ENCODE peak calls at places on chromosomes 7 and 10, in five cellular contexts. One of them, this sample, is unnamed.

GRCh38 chr7:75876126-75876881 is 2.5 kb upstream of the RHBDD2 start:
- DNase-seq in HEK293T: no peak
- DNase-seq in K562: no peak
- DNase-seq in GM12878: no peak
- DNase-seq in HepG2: no peak
- DNase-seq in this sample: no peak

GRCh38 chr7:98852826-98853225 is 17.0 kb downstream of the TMEM130 start:
- DNase-seq in HEK293T: no peak
- DNase-seq in K562: no peak
- DNase-seq in GM12878: no peak
- DNase-seq in HepG2: no peak
- DNase-seq in this sample: peak; percentile 3

GRCh38 chr7:157991351-157991750 is 596.3 kb downstream of the PTPRN2 start:
- DNase-seq in HEK293T: no peak
- DNase-seq in K562: no peak
- DNase-seq in GM12878: no peak
- DNase-seq in HepG2: no peak
- DNase-seq in this sample: peak; percentile 75

GRCh38 chr7:123787227-123788007 is 38.6 kb upstream of the WASL start:
- DNase-seq in HEK293T: no peak
- DNase-seq in K562: no peak
- DNase-seq in GM12878: no peak
- DNase-seq in HepG2: no peak
- DNase-seq in this sample: no peak

GRCh38 chr10:58266003-58266825 is 1.5 kb downstream of the IPMK start:
- DNase-seq in HEK293T: no peak
- DNase-seq in K562: peak; percentile 21
- DNase-seq in GM12878: no peak
- DNase-seq in HepG2: peak; percentile 53
- DNase-seq in this sample: peak; percentile 11

GRCh38 chr7:105723582-105723981 is 142.3 kb upstream of the EFCAB10 start:
- DNase-seq in HEK293T: no peak
- DNase-seq in K562: no peak
- DNase-seq in GM12878: no peak
- DNase-seq in HepG2: no peak
- DNase-seq in this sample: no peak

GRCh38 chr10:120181154-120181553 is 275.9 kb upstream of the PLPP4 start:
- DNase-seq in HEK293T: no peak
- DNase-seq in K562: no peak
- DNase-seq in GM12878: no peak
- DNase-seq in HepG2: no peak
- DNase-seq in this sample: no peak

GRCh38 chr7:142482899-142483658 is 225.2 kb upstream of the PRSS58 start:
- DNase-seq in HEK293T: peak; percentile 62
- DNase-seq in K562: peak; percentile 49
- DNase-seq in GM12878: no peak
- DNase-seq in HepG2: peak; percentile 7
- DNase-seq in this sample: peak; percentile 55

GRCh38 chr10:78367751-78368150 is 334.1 kb downstream of the RPS24 start:
- DNase-seq in HEK293T: no peak
- DNase-seq in K562: no peak
- DNase-seq in GM12878: no peak
- DNase-seq in HepG2: no peak
- DNase-seq in this sample: no peak

GRCh38 chr10:72328829-72329204 is 25.9 kb downstream of the DNAJB12 start:
- DNase-seq in HEK293T: no peak
- DNase-seq in K562: no peak
- DNase-seq in GM12878: no peak
- DNase-seq in HepG2: no peak
- DNase-seq in this sample: no peak

GRCh38 chr10:72331575-72332422 is 22.9 kb downstream of the DNAJB12 start:
- DNase-seq in HEK293T: peak; percentile 68
- DNase-seq in K562: peak; percentile 26
- DNase-seq in GM12878: peak; percentile 96
- DNase-seq in HepG2: peak; percentile 91
- DNase-seq in this sample: peak; percentile 94

GRCh38 chr10:72330059-72330426 is 24.7 kb downstream of the DNAJB12 start:
- DNase-seq in HEK293T: no peak
- DNase-seq in K562: no peak
- DNase-seq in GM12878: no peak
- DNase-seq in HepG2: no peak
- DNase-seq in this sample: no peak

GRCh38 chr10:72329290-72330058 is 25.2 kb downstream of the DNAJB12 start:
- DNase-seq in HEK293T: no peak
- DNase-seq in K562: no peak
- DNase-seq in GM12878: no peak
- DNase-seq in HepG2: no peak
- DNase-seq in this sample: no peak

DNA sequence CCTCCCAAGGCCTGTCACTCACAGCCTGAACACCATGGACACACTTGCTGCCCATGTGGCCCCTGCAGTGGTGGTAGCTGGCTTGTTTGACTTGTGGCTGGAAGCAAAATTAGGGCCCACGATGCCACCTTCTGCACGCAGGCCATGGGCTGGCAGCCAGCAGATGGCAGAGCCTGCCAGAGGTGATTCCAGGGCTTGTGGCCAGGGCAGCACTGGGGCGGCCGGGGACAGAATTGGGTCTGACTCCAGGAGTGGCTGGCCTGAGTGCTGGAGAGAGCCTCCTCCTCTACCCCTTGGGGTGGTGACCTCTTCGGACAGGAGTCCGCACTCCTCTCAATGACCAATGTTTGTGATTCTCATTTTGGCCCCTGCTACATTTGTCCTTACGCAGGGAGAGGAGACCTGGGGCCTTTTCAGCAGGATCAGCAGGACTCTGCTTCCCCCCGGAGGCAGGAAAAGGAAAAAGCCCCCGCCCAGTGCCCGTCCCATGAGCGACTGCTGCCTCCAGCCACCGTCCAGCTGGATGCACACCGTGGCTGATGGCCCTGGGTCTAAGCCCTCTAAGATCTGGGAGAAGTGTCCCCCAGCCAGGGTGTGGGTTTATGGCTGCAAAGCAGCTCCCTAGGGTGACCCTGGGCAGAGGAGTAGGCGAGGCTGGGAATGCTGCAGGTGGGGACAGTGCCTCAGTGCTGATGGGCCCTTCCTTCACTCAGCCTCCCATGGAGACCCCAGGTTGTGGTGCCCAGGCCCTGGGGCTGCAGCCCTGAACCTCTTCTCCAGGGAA is 26.5 kb downstream of the DNAJB12 start:
- DNase-seq in HEK293T: peak; percentile 65
- DNase-seq in K562: peak; percentile 74
- DNase-seq in GM12878: no peak
- DNase-seq in HepG2: peak; percentile 71
- DNase-seq in this sample: peak; percentile 81
- TF ChIP-seq FOXM1 in HEK293T: no peak
- TF ChIP-seq FOXM1 in K562: no peak
- TF ChIP-seq FOXM1 in GM12878: no peak
- TF ChIP-seq FOXM1 in HepG2: no peak
- TF ChIP-seq FOXM1 in this sample: no peak

GRCh38 chr10:103742779-103743178 is 112.6 kb downstream of the SH3PXD2A start:
- DNase-seq in HEK293T: no peak
- DNase-seq in K562: no peak
- DNase-seq in GM12878: no peak
- DNase-seq in HepG2: no peak
- DNase-seq in this sample: no peak

GRCh38 chr10:103748020-103748419 is 107.4 kb downstream of the SH3PXD2A start:
- DNase-seq in HEK293T: no peak
- DNase-seq in K562: no peak
- DNase-seq in GM12878: no peak
- DNase-seq in HepG2: no peak
- DNase-seq in this sample: no peak

GRCh38 chr10:103746598-103746997 is 108.8 kb downstream of the SH3PXD2A start:
- DNase-seq in HEK293T: no peak
- DNase-seq in K562: no peak
- DNase-seq in GM12878: no peak
- DNase-seq in HepG2: no peak
- DNase-seq in this sample: no peak

GRCh38 chr10:103747193-103747865 is 108.0 kb downstream of the SH3PXD2A start:
- DNase-seq in HEK293T: no peak
- DNase-seq in K562: no peak
- DNase-seq in GM12878: no peak
- DNase-seq in HepG2: no peak
- DNase-seq in this sample: no peak

GRCh38 chr10:103745264-103746247 is 109.8 kb downstream of the SH3PXD2A start:
- DNase-seq in HEK293T: no peak
- DNase-seq in K562: no peak
- DNase-seq in GM12878: no peak
- DNase-seq in HepG2: no peak
- DNase-seq in this sample: no peak
- TF ChIP-seq FOXM1 in HEK293T: no peak
- TF ChIP-seq FOXM1 in K562: no peak
- TF ChIP-seq FOXM1 in GM12878: no peak
- TF ChIP-seq FOXM1 in HepG2: no peak
- TF ChIP-seq FOXM1 in this sample: no peak

GRCh38 chr10:73762915-73763314 is 18.7 kb downstream of the SEC24C start:
- DNase-seq in HEK293T: no peak
- DNase-seq in K562: no peak
- DNase-seq in GM12878: no peak
- DNase-seq in HepG2: no peak
- DNase-seq in this sample: no peak
- TF ChIP-seq FOXM1 in HEK293T: no peak
- TF ChIP-seq FOXM1 in K562: no peak
- TF ChIP-seq FOXM1 in GM12878: peak; percentile 55
- TF ChIP-seq FOXM1 in HepG2: no peak
- TF ChIP-seq FOXM1 in this sample: no peak

GRCh38 chr7:74023037-74023436 is 4.9 kb upstream of the ELN start:
- DNase-seq in HEK293T: peak; percentile 39
- DNase-seq in K562: peak; percentile 51
- DNase-seq in GM12878: no peak
- DNase-seq in HepG2: peak; percentile 15
- DNase-seq in this sample: peak; percentile 83
- TF ChIP-seq FOXM1 in HEK293T: no peak
- TF ChIP-seq FOXM1 in K562: no peak
- TF ChIP-seq FOXM1 in GM12878: no peak
- TF ChIP-seq FOXM1 in HepG2: no peak
- TF ChIP-seq FOXM1 in this sample: no peak

DNA sequence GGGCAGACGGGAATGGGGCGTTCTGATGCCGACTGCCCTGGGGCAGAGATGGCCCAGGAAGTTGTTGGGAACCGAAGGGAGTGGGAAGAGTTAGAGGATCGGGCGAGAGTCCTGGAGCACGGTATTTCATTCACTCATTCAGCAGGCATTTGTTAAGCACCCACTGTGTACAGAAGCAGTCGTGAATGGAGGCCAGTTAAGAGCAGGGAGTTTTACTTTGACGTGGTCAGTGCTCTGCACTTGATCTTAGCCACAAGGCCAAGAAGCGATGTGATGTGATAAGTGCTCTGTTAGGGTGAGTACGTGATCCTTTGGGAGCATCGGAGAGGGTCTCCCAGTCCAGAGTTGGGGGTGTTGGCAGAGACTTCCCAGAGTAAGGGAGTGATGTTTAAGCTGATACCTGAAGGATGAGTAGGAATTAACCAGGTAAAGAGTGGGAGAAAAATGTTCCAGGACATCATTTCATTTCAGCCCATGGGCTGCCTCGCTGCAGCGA is 890 bp downstream of the ZFYVE27 start:
- DNase-seq in HEK293T: no peak
- DNase-seq in K562: no peak
- DNase-seq in GM12878: no peak
- DNase-seq in HepG2: no peak
- DNase-seq in this sample: no peak
- TF ChIP-seq FOXM1 in HEK293T: no peak
- TF ChIP-seq FOXM1 in K562: no peak
- TF ChIP-seq FOXM1 in GM12878: no peak
- TF ChIP-seq FOXM1 in HepG2: no peak
- TF ChIP-seq FOXM1 in this sample: no peak

GRCh38 chr7:44240983-44241510 is 40.3 kb downstream of the YKT6 start:
- DNase-seq in HEK293T: peak; percentile 89
- DNase-seq in K562: peak; percentile 87
- DNase-seq in GM12878: peak; percentile 27
- DNase-seq in HepG2: peak; percentile 77
- DNase-seq in this sample: peak; percentile 96

GRCh38 chr7:44242091-44242490 is 41.3 kb downstream of the YKT6 start:
- DNase-seq in HEK293T: no peak
- DNase-seq in K562: no peak
- DNase-seq in GM12878: no peak
- DNase-seq in HepG2: no peak
- DNase-seq in this sample: no peak

GRCh38 chr7:44246396-44247113 is 45.8 kb downstream of the YKT6 start:
- DNase-seq in HEK293T: no peak
- DNase-seq in K562: no peak
- DNase-seq in GM12878: no peak
- DNase-seq in HepG2: no peak
- DNase-seq in this sample: no peak

GRCh38 chr7:44247868-44248651 is 47.3 kb downstream of the YKT6 start:
- DNase-seq in HEK293T: no peak
- DNase-seq in K562: no peak
- DNase-seq in GM12878: no peak
- DNase-seq in HepG2: no peak
- DNase-seq in this sample: no peak

GRCh38 chr7:44244282-44244681 is 43.5 kb downstream of the YKT6 start:
- DNase-seq in HEK293T: peak; percentile 47
- DNase-seq in K562: peak; percentile 71
- DNase-seq in GM12878: no peak
- DNase-seq in HepG2: no peak
- DNase-seq in this sample: peak; percentile 85
- TF ChIP-seq FOXM1 in HEK293T: no peak
- TF ChIP-seq FOXM1 in K562: no peak
- TF ChIP-seq FOXM1 in GM12878: no peak
- TF ChIP-seq FOXM1 in HepG2: no peak
- TF ChIP-seq FOXM1 in this sample: no peak

GRCh38 chr10:31013331-31013730 is 18.3 kb downstream of the ZNF438 start:
- DNase-seq in HEK293T: no peak
- DNase-seq in K562: no peak
- DNase-seq in GM12878: no peak
- DNase-seq in HepG2: no peak
- DNase-seq in this sample: no peak
- TF ChIP-seq FOXM1 in HEK293T: no peak
- TF ChIP-seq FOXM1 in K562: no peak
- TF ChIP-seq FOXM1 in GM12878: no peak
- TF ChIP-seq FOXM1 in HepG2: no peak
- TF ChIP-seq FOXM1 in this sample: no peak

GRCh38 chr10:80917636-80918035 is 379.9 kb downstream of the SH2D4B start:
- DNase-seq in HEK293T: no peak
- DNase-seq in K562: no peak
- DNase-seq in GM12878: no peak
- DNase-seq in HepG2: no peak
- DNase-seq in this sample: no peak
- TF ChIP-seq FOXM1 in HEK293T: no peak
- TF ChIP-seq FOXM1 in K562: no peak
- TF ChIP-seq FOXM1 in GM12878: no peak
- TF ChIP-seq FOXM1 in HepG2: no peak
- TF ChIP-seq FOXM1 in this sample: no peak

GRCh38 chr10:8227246-8227645 is 172.8 kb downstream of the GATA3 start:
- DNase-seq in HEK293T: no peak
- DNase-seq in K562: no peak
- DNase-seq in GM12878: no peak
- DNase-seq in HepG2: no peak
- DNase-seq in this sample: no peak

GRCh38 chr10:8230887-8231286 is 176.4 kb downstream of the GATA3 start:
- DNase-seq in HEK293T: no peak
- DNase-seq in K562: no peak
- DNase-seq in GM12878: no peak
- DNase-seq in HepG2: no peak
- DNase-seq in this sample: no peak

GRCh38 chr10:8225232-8225631 is 170.7 kb downstream of the GATA3 start:
- DNase-seq in HEK293T: no peak
- DNase-seq in K562: no peak
- DNase-seq in GM12878: no peak
- DNase-seq in HepG2: no peak
- DNase-seq in this sample: peak; percentile 39

GRCh38 chr10:8233049-8233448 is 178.6 kb downstream of the GATA3 start:
- DNase-seq in HEK293T: no peak
- DNase-seq in K562: no peak
- DNase-seq in GM12878: no peak
- DNase-seq in HepG2: no peak
- DNase-seq in this sample: no peak

GRCh38 chr10:8229153-8229552 is 174.7 kb downstream of the GATA3 start:
- DNase-seq in HEK293T: no peak
- DNase-seq in K562: no peak
- DNase-seq in GM12878: no peak
- DNase-seq in HepG2: no peak
- DNase-seq in this sample: no peak
- TF ChIP-seq FOXM1 in HEK293T: no peak
- TF ChIP-seq FOXM1 in K562: no peak
- TF ChIP-seq FOXM1 in GM12878: no peak
- TF ChIP-seq FOXM1 in HepG2: no peak
- TF ChIP-seq FOXM1 in this sample: no peak

This sample was measured in SK-N-SH.